ENCODE peak calls at places on chromosomes 13 and 19, in ten cellular contexts. G is GM23248, K is IMR-90, N is hepatocyte, T is neuronal stem cell, B is mammary epithelial cell, D is GM23338, I is PC-3, X is neural progenitor cell, O is A549. R is an unnamed sample.

GRCh38 chr19:51735759-51736449 is 12.1 kb upstream of the HAS1 start:
- DNase-seq in N (no peak), G (peak), O (no peak), B (no peak), D (no peak), T (no peak), X (no peak), K (peak), I (no peak), R (no peak)

GRCh38 chr13:22214184-22214583 is 543.3 kb downstream of the FGF9 start:
- DNase-seq in T (no peak), X (no peak), O (no peak), G (no peak), K (no peak), D (no peak), I (no peak), N (no peak), B (no peak), R (no peak)

GRCh38 chr19:1038995-1039645 is 787 bp upstream of the ABCA7 start:
- DNase-seq in B (no peak), O (no peak), G (peak), I (no peak), X (no peak), N (no peak), T (no peak), D (peak), K (peak), R (no peak)

GRCh38 chr13:110382229-110382628 is 75.1 kb downstream of the COL4A2 start:
- DNase-seq in K (peak), O (peak), N (no peak), B (peak), T (no peak), X (no peak), I (peak), D (no peak), G (peak), R (no peak)

GRCh38 chr13:42996584-42996983 is 4.5 kb upstream of the EPSTI1 start:
- DNase-seq in D (no peak), X (no peak), T (no peak), G (peak), B (peak), O (peak), N (no peak), K (peak), I (peak), R (no peak)

GRCh38 chr19:29480507-29480906 is 45.3 kb upstream of the VSTM2B start:
- DNase-seq in I (no peak), O (no peak), X (no peak), N (no peak), K (no peak), T (no peak), G (no peak), B (no peak), D (no peak), R (no peak)

GRCh38 chr13:26051231-26052135 is at the start of gene SHISA2:
- DNase-seq in I (peak), O (peak), T (peak), N (peak), X (peak), G (peak), B (peak), K (peak), D (peak), R (peak)

GRCh38 chr19:45973564-45974338 is at the start of gene NOVA2:
- DNase-seq in T (peak), O (peak), N (peak), G (peak), K (peak), B (peak), D (peak), X (peak), I (peak), R (peak)

GRCh38 chr13:40206241-40207109 is 460.0 kb downstream of the FOXO1 start:
- DNase-seq in T (no peak), G (peak), X (no peak), I (peak), K (peak), D (no peak), N (no peak), B (peak), O (no peak), R (no peak)

GRCh38 chr13:98576215-98576945 is 527 bp downstream of the STK24 start:
- DNase-seq in K (no peak), I (no peak), B (peak), T (peak), X (peak), O (peak), G (peak), N (peak), D (peak), R (peak)

GRCh38 chr13:51518847-51519246 is 65.4 kb upstream of the WDFY2 start:
- DNase-seq in O (no peak), K (peak), I (peak), N (no peak), X (no peak), T (no peak), D (no peak), B (peak), G (peak), R (no peak)

GRCh38 chr13:24097064-24097463 is 63.5 kb upstream of the SPATA13 start:
- DNase-seq in B (no peak), G (peak), D (no peak), N (no peak), K (peak), X (no peak), O (peak), I (peak), T (no peak), R (peak)

GRCh38 chr19:38497907-38498306 is 64.4 kb downstream of the RYR1 start:
- DNase-seq in D (no peak), T (no peak), K (no peak), O (no peak), B (no peak), G (no peak), X (no peak), N (no peak), I (no peak), R (no peak)

GRCh38 chr13:103164239-103164638 is 98.0 kb upstream of the SLC10A2 start:
- DNase-seq in O (no peak), I (no peak), T (no peak), N (no peak), G (no peak), K (no peak), D (no peak), B (no peak), X (no peak), R (no peak)

GRCh38 chr13:27821566-27821965 is 29.3 kb downstream of the GSX1 start:
- DNase-seq in D (peak), O (no peak), X (peak), K (no peak), T (no peak), I (no peak), G (no peak), B (peak), N (no peak), R (no peak)

GRCh38 chr13:22040810-22041364 is 370.0 kb downstream of the FGF9 start:
- DNase-seq in X (peak), T (no peak), B (no peak), O (peak), N (peak), K (no peak), I (no peak), D (peak), G (no peak), R (no peak)

GRCh38 chr13:69618393-69618792 is 489.2 kb upstream of the ATXN8OS start:
- DNase-seq in N (no peak), O (no peak), T (no peak), I (no peak), X (no peak), B (no peak), D (no peak), G (no peak), K (no peak), R (no peak)

GRCh38 chr13:73835138-73835721 is 299.0 kb downstream of the KLF12 start:
- DNase-seq in G (peak), B (peak), D (peak), I (peak), K (peak), X (peak), N (peak), T (peak), O (peak), R (no peak)

GRCh38 chr19:33814181-33815165 is 17.8 kb downstream of the KCTD15 start:
- DNase-seq in D (no peak), N (no peak), G (no peak), X (no peak), B (no peak), T (no peak), I (no peak), K (peak), O (no peak), R (no peak)

GRCh38 chr19:10544242-10544752 is 593 bp downstream of the ATG4D start:
- DNase-seq in X (peak), K (no peak), D (peak), G (peak), O (no peak), T (no peak), B (no peak), I (no peak), N (peak), R (no peak)

GRCh38 chr13:105033999-105034398 is 1501.5 kb downstream of the EFNB2 start:
- DNase-seq in X (no peak), D (peak), I (no peak), T (no peak), B (no peak), G (no peak), O (no peak), N (no peak), K (no peak), R (no peak)

GRCh38 chr19:3275068-3275582 is 50.7 kb downstream of the CELF5 start:
- DNase-seq in G (no peak), K (no peak), B (no peak), X (peak), T (peak), N (no peak), D (peak), O (peak), I (peak), R (peak)

GRCh38 chr19:16447015-16447384 is 24.8 kb downstream of the EPS15L1 start:
- DNase-seq in K (peak), G (peak), I (no peak), T (no peak), O (no peak), D (no peak), N (peak), X (no peak), B (peak), R (no peak)

GRCh38 chr19:14554382-14554812 is 17.5 kb downstream of the NDUFB7 start:
- DNase-seq in N (peak), D (peak), X (no peak), G (no peak), T (no peak), O (no peak), B (peak), I (peak), K (no peak), R (no peak)

GRCh38 chr13:113879506-113880360 is 15.9 kb upstream of the GAS6 start:
- DNase-seq in O (no peak), N (no peak), K (no peak), B (no peak), T (no peak), G (no peak), I (no peak), X (no peak), D (no peak), R (no peak)

GRCh38 chr13:65414187-65414586 is 1815.9 kb downstream of the PCDH9 start:
- DNase-seq in G (no peak), N (no peak), I (no peak), O (no peak), T (no peak), X (no peak), K (no peak), B (no peak), D (no peak), R (no peak)

GRCh38 chr19:9498183-9498902 is at the start of gene ZNF560:
- DNase-seq in T (no peak), O (no peak), D (peak), X (no peak), I (no peak), K (peak), G (peak), B (peak), N (no peak), R (no peak)

GRCh38 chr19:743168-743687 is 7.7 kb upstream of the MISP start:
- DNase-seq in D (peak), X (no peak), O (no peak), G (no peak), T (no peak), K (no peak), N (peak), B (no peak), I (no peak), R (no peak)

GRCh38 chr19:44653977-44654784 is 10.5 kb downstream of the PVR start:
- DNase-seq in T (peak), B (peak), D (peak), K (peak), X (peak), I (peak), G (peak), O (peak), N (peak), R (peak)

GRCh38 chr13:110872034-110872767 is 42.7 kb downstream of the ANKRD10 start:
- DNase-seq in T (no peak), B (no peak), I (no peak), G (no peak), D (no peak), X (no peak), K (no peak), O (no peak), N (no peak), R (no peak)

GRCh38 chr19:16266586-16266942 is 58.1 kb upstream of the KLF2 start:
- DNase-seq in T (no peak), G (no peak), N (no peak), K (no peak), B (no peak), I (no peak), D (no peak), O (no peak), X (no peak), R (peak)

GRCh38 chr13:28067526-28067925 is 32.9 kb downstream of the FLT3 start:
- DNase-seq in D (no peak), K (no peak), T (no peak), I (no peak), B (no peak), G (no peak), N (no peak), X (no peak), O (no peak), R (no peak)

GRCh38 chr13:108195146-108195545 is 20.2 kb downstream of the LIG4 start:
- DNase-seq in X (no peak), I (no peak), T (no peak), G (peak), D (no peak), O (no peak), N (no peak), K (peak), B (no peak), R (no peak)

GRCh38 chr13:52345048-52345447 is 60.9 kb downstream of the THSD1 start:
- DNase-seq in O (no peak), X (no peak), I (no peak), K (peak), D (no peak), T (no peak), B (peak), G (peak), N (no peak), R (no peak)

GRCh38 chr19:1087813-1088418 is 7.3 kb downstream of the POLR2E start:
- DNase-seq in G (no peak), O (no peak), N (no peak), X (no peak), K (no peak), B (no peak), T (no peak), I (no peak), D (no peak), R (no peak)

GRCh38 chr19:49336482-49337266 is 1.5 kb downstream of the CD37 start:
- DNase-seq in K (no peak), G (no peak), B (no peak), I (no peak), X (no peak), T (no peak), O (no peak), N (no peak), D (no peak), R (no peak)
- H3K4me3 ChIP-seq in K (no peak), G (no peak), B (no peak), I (no peak), X (no peak), T (no peak), O (no peak), N (no peak), D (no peak), R (no peak)

GRCh38 chr13:46665243-46665629 is 112.3 kb downstream of the LRCH1 start:
- DNase-seq in G (no peak), B (no peak), N (no peak), K (no peak), I (no peak), X (no peak), T (no peak), O (no peak), D (no peak), R (no peak)
- H3K4me2 ChIP-seq in G (no peak), B (no peak), N (peak), K (peak), I (peak), X (no peak), T (no peak), O (peak), D (peak), R (no peak)

GRCh38 chr19:43474986-43475705 is 9.7 kb upstream of the LYPD3 start:
- DNase-seq in N (peak), D (peak), O (peak), B (peak), T (peak), G (peak), X (peak), I (peak), K (peak), R (no peak)
- H3K4me3 ChIP-seq in N (no peak), D (peak), O (peak), B (peak), T (peak), G (peak), X (peak), I (peak), K (no peak), R (no peak)

GRCh38 chr19:56594446-56594782 is 688 bp upstream of the ZNF71 start:
- DNase-seq in O (no peak), B (no peak), D (no peak), G (no peak), X (no peak), I (no peak), K (no peak), T (no peak), N (no peak), R (no peak)
- H3K4me2 ChIP-seq in O (peak), B (peak), D (peak), G (no peak), X (peak), I (peak), K (peak), T (peak), N (peak), R (peak)

GRCh38 chr19:5547881-5548280 is 19.9 kb downstream of the TINCR start:
- DNase-seq in X (peak), N (peak), B (peak), T (no peak), O (peak), K (peak), G (peak), I (peak), D (peak), R (peak)

GRCh38 chr19:5545051-5545450 is 22.7 kb downstream of the TINCR start:
- DNase-seq in G (no peak), K (no peak), T (no peak), X (no peak), N (no peak), I (no peak), D (no peak), B (no peak), O (no peak), R (no peak)

GRCh38 chr19:5541456-5541855 is 26.3 kb downstream of the TINCR start:
- DNase-seq in O (no peak), K (no peak), T (no peak), D (no peak), N (no peak), B (no peak), I (no peak), G (no peak), X (no peak), R (no peak)

GRCh38 chr19:5542665-5543064 is 25.1 kb downstream of the TINCR start:
- DNase-seq in N (no peak), X (peak), T (no peak), O (no peak), K (no peak), D (peak), G (no peak), I (no peak), B (no peak), R (no peak)

DNA sequence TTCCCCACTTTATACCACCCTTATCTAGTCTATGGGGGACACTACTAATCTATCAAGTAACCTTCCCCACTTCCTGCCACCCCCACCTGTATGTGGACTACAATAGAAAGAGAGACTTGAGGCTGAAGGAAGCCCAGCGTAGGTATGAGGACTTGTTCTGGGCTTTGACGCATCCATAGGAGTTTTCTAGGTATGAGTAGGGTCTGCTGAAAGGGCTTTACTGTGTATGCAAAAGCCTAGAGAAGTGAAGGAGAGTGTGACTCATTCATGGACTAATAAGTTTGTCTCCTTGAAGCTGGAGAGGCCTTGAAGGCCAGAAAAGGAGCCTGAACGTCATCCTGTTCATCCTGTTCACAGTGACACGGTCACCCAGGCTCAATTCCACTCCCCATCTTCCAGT is 21.8 kb downstream of the TINCR start:
- DNase-seq in K (no peak), N (no peak), O (no peak), X (no peak), I (no peak), G (peak), B (no peak), T (no peak), D (no peak), R (no peak)
- H3K4me3 ChIP-seq in K (no peak), N (no peak), O (no peak), X (no peak), I (no peak), G (no peak), B (no peak), T (no peak), D (no peak), R (no peak)

GRCh38 chr13:71876648-71877279 is 9.8 kb upstream of the DACH1 start:
- DNase-seq in I (no peak), T (peak), N (no peak), B (no peak), O (no peak), K (no peak), G (no peak), D (no peak), X (no peak), R (no peak)
- H3K4me2 ChIP-seq in I (no peak), T (no peak), N (no peak), B (no peak), O (no peak), K (no peak), G (no peak), D (peak), X (peak), R (no peak)

GRCh38 chr19:4473708-4474503 is 1.8 kb downstream of the HDGFL2 start:
- DNase-seq in O (no peak), T (no peak), K (no peak), I (no peak), G (peak), D (peak), N (no peak), X (peak), B (no peak), R (no peak)
- H3K4me3 ChIP-seq in O (peak), T (peak), K (peak), I (peak), G (peak), D (peak), N (peak), X (peak), B (peak), R (peak)

DNA sequence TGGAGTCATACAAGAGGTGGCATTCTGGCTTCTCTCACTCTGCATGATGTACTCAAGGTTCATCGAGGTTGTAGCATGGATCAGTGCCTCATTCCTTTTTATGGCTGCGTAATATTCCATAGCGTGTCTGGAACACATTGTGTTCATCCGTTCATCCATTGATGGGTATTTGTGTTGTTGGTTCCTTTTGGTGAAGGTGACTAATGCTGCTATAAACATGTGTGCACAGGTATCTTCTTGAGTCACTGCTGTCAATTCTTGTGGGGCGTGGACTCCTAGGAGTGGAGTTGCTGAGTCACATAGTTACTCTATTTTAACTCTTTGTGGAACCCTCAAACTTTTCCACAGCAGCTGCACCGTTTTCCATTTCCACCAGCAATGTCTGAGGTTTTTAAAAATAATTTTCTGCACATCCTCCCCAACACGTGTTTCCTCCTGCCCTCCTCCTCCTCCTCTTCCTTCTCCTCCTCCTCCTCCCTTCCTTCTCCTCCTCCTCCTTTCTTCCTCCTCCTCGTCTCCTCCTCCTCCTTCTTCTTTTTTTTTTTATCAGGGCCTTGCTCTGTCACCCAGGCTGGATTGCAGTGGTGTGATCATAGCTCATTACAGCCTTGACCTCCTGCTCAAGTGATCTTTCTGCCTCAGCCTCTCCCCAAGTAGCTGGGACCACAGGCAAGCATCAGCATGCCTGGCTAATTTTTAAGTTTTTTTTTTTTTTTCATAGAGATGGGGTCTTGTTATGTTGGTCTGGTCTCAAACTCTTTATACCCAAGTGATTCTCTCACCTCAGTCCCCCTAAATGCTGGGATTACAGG is 2.0 kb upstream of the TMEM221 start:
- DNase-seq in X (no peak), B (peak), T (no peak), N (peak), O (peak), K (no peak), G (no peak), D (no peak), I (peak), R (peak)
- H3K4me2 ChIP-seq in X (no peak), B (peak), T (no peak), N (no peak), O (peak), K (no peak), G (no peak), D (no peak), I (peak), R (no peak)